ENCODE peak calls at places on chromosomes 3 and 15, in ten cellular contexts. N, C, E, T, F, K, L, U, O and B are unnamed samples.

GRCh38 chr3:143071776-143072175 is 47.8 kb upstream of the CHST2 start:
- DNase-seq in U (no peak), E (no peak), K (no peak), C (no peak), O (no peak), F (no peak), T (no peak), L (no peak), N (no peak), B (no peak)

GRCh38 chr15:40859206-40859851 is 14.7 kb downstream of the RHOV start:
- DNase-seq in N (peak), F (peak), C (peak), T (peak), U (peak), K (peak), O (peak), L (peak), E (peak), B (no peak)

GRCh38 chr3:43371494-43371893 is 85.2 kb downstream of the SNRK start:
- DNase-seq in E (no peak), L (no peak), T (no peak), K (no peak), N (no peak), F (no peak), O (no peak), U (no peak), C (no peak), B (no peak)

GRCh38 chr15:50911001-50911400 is 2.5 kb downstream of the AP4E1 start:
- DNase-seq in L (peak), K (peak), F (no peak), U (no peak), T (no peak), C (no peak), O (no peak), N (peak), E (no peak), B (no peak)

GRCh38 chr15:88428053-88428452 is 39.1 kb downstream of the MRPL46 start:
- DNase-seq in N (no peak), C (no peak), K (no peak), F (no peak), E (no peak), U (no peak), O (no peak), T (no peak), L (no peak), B (no peak)

GRCh38 chr15:101567089-101567488 is 77.6 kb upstream of the PCSK6 start:
- DNase-seq in T (no peak), C (no peak), E (no peak), O (no peak), U (no peak), F (no peak), N (no peak), K (no peak), L (no peak), B (no peak)

GRCh38 chr15:100918034-100918689 is 995 bp upstream of the LRRK1 start:
- DNase-seq in T (peak), O (peak), L (peak), N (peak), U (peak), F (peak), K (peak), C (peak), E (peak), B (peak)

GRCh38 chr3:166810741-166811445 is 569.2 kb downstream of the ZBBX start:
- DNase-seq in F (no peak), O (no peak), E (no peak), K (no peak), L (no peak), N (no peak), C (no peak), T (no peak), U (no peak), B (no peak)

GRCh38 chr3:107753494-107753893 is 230.7 kb downstream of the BBX start:
- DNase-seq in K (peak), F (peak), O (peak), U (peak), C (peak), N (peak), T (peak), E (peak), L (peak), B (no peak)

GRCh38 chr3:194976813-194977322 is 291.2 kb downstream of the FAM43A start:
- DNase-seq in T (no peak), K (no peak), C (no peak), F (peak), E (no peak), O (no peak), U (no peak), L (peak), N (peak), B (no peak)

GRCh38 chr3:166085164-166085830 is 248.1 kb upstream of the BCHE start:
- DNase-seq in N (no peak), O (no peak), L (no peak), T (no peak), U (no peak), C (no peak), K (no peak), E (no peak), F (no peak), B (peak)

GRCh38 chr3:81684739-81685395 is 76.6 kb downstream of the GBE1 start:
- DNase-seq in C (no peak), F (no peak), L (peak), E (no peak), T (no peak), U (no peak), K (peak), N (peak), O (peak), B (no peak)

GRCh38 chr3:66036586-66037061 is 2.1 kb downstream of the MAGI1 start:
- DNase-seq in C (no peak), F (no peak), O (no peak), K (no peak), N (no peak), T (no peak), U (no peak), L (peak), E (no peak), B (no peak)

GRCh38 chr3:123652346-123652984 is 67.6 kb upstream of the HACD2 start:
- DNase-seq in U (peak), C (peak), F (peak), L (peak), T (peak), K (peak), E (peak), N (peak), O (peak), B (no peak)

GRCh38 chr3:189311521-189311920 is 139.8 kb downstream of the TPRG1 start:
- DNase-seq in L (no peak), T (no peak), C (no peak), N (no peak), K (no peak), O (no peak), E (no peak), U (no peak), F (no peak), B (no peak)

GRCh38 chr3:186097663-186098451 is 11.0 kb downstream of the ETV5 start:
- DNase-seq in K (peak), U (no peak), O (no peak), T (peak), F (peak), C (no peak), E (peak), N (peak), L (peak), B (peak)

GRCh38 chr15:68027388-68027787 is 26.7 kb upstream of the PIAS1 start:
- DNase-seq in C (no peak), F (no peak), N (no peak), L (no peak), E (no peak), U (no peak), K (no peak), T (no peak), O (no peak), B (no peak)

GRCh38 chr3:31161889-31162288 is 267.4 kb upstream of the GADL1 start:
- DNase-seq in U (no peak), C (no peak), E (no peak), O (no peak), T (no peak), K (no peak), F (no peak), L (peak), N (no peak), B (no peak)

GRCh38 chr3:29354894-29355293 is 74.0 kb downstream of the RBMS3 start:
- DNase-seq in T (no peak), F (no peak), N (no peak), L (no peak), E (no peak), C (no peak), K (no peak), O (no peak), U (no peak), B (no peak)

GRCh38 chr3:50364573-50365079 is 5.3 kb upstream of the TMEM115 start:
- DNase-seq in T (no peak), L (no peak), O (no peak), C (no peak), K (peak), E (no peak), U (no peak), N (no peak), F (peak), B (no peak)

GRCh38 chr3:102106421-102107097 is 257.2 kb downstream of the NFKBIZ start:
- DNase-seq in F (peak), O (no peak), E (no peak), K (no peak), N (peak), T (no peak), L (peak), U (no peak), C (no peak), B (no peak)

GRCh38 chr3:48595526-48596121 is 495 bp upstream of the COL7A1 start:
- DNase-seq in N (peak), E (no peak), L (peak), F (no peak), U (no peak), C (no peak), O (peak), T (no peak), K (peak), B (peak)

GRCh38 chr3:138898301-138898700 is 48.6 kb downstream of the FOXL2 start:
- DNase-seq in F (peak), L (peak), T (no peak), O (no peak), U (no peak), C (no peak), K (peak), N (peak), E (no peak), B (no peak)

GRCh38 chr3:140316895-140317400 is 360.9 kb upstream of the TRIM42 start:
- DNase-seq in L (no peak), N (no peak), U (no peak), O (no peak), C (no peak), E (no peak), F (no peak), T (no peak), K (no peak), B (no peak)

GRCh38 chr15:92074646-92075045 is 221.1 kb downstream of the SLCO3A1 start:
- DNase-seq in N (peak), K (peak), O (no peak), U (peak), F (no peak), L (peak), C (no peak), T (no peak), E (no peak), B (no peak)

GRCh38 chr3:104297617-104298016 is 1069.1 kb upstream of the ALCAM start:
- DNase-seq in U (no peak), K (no peak), E (no peak), F (no peak), C (no peak), O (no peak), N (no peak), L (no peak), T (no peak), B (no peak)

GRCh38 chr3:50811893-50812292 is 137.2 kb downstream of the DOCK3 start:
- DNase-seq in U (no peak), F (no peak), E (no peak), K (no peak), O (no peak), L (no peak), C (no peak), T (no peak), N (no peak), B (no peak)